ENCODE peak calls at places on chromosomes 6 and 20, in four cellular contexts. One of them, this sample, is unnamed.
A peak's percentile ranks its signal among the peaks of the same experiment; 100 is the strongest.

GRCh38 chr6:76774750-76775396 is 688.4 kb downstream of the HTR1B start:
- DNase-seq in naive thymus-derived CD8-positive, alpha-beta T cell: no peak
- DNase-seq in activated CD8-positive, alpha-beta memory T cell treated with anti-CD3 and anti-CD28 coated beads, Interleukin-2, amount 50 U/mL, for 4 hours: no peak
- DNase-seq in T-helper 9 cell: no peak
- DNase-seq in this sample: no peak

GRCh38 chr6:2914318-2914660 is 11.2 kb upstream of the SERPINB9 start:
- DNase-seq in activated CD8-positive, alpha-beta memory T cell treated with anti-CD3 and anti-CD28 coated beads, Interleukin-2, amount 50 U/mL, for 4 hours: no peak
- DNase-seq in naive thymus-derived CD8-positive, alpha-beta T cell: no peak
- DNase-seq in T-helper 9 cell: no peak
- DNase-seq in this sample: no peak

GRCh38 chr6:48826884-48827701 is 636.0 kb downstream of the MMUT start:
- DNase-seq in activated CD8-positive, alpha-beta memory T cell treated with anti-CD3 and anti-CD28 coated beads, Interleukin-2, amount 50 U/mL, for 4 hours: no peak
- DNase-seq in T-helper 9 cell: no peak
- DNase-seq in naive thymus-derived CD8-positive, alpha-beta T cell: no peak
- DNase-seq in this sample: no peak

GRCh38 chr6:31617010-31617409 is 2.0 kb downstream of the AIF1 start:
- DNase-seq in activated CD8-positive, alpha-beta memory T cell treated with anti-CD3 and anti-CD28 coated beads, Interleukin-2, amount 50 U/mL, for 4 hours: no peak
- DNase-seq in T-helper 9 cell: no peak
- DNase-seq in naive thymus-derived CD8-positive, alpha-beta T cell: no peak
- DNase-seq in this sample: no peak

GRCh38 chr6:145960918-145961604 is 3.1 kb downstream of the SHPRH start:
- DNase-seq in naive thymus-derived CD8-positive, alpha-beta T cell: no peak
- DNase-seq in activated CD8-positive, alpha-beta memory T cell treated with anti-CD3 and anti-CD28 coated beads, Interleukin-2, amount 50 U/mL, for 4 hours: no peak
- DNase-seq in T-helper 9 cell: no peak
- DNase-seq in this sample: no peak

GRCh38 chr6:44942201-44942600 is 385.9 kb upstream of the RUNX2 start:
- DNase-seq in T-helper 9 cell: no peak
- DNase-seq in naive thymus-derived CD8-positive, alpha-beta T cell: no peak
- DNase-seq in activated CD8-positive, alpha-beta memory T cell treated with anti-CD3 and anti-CD28 coated beads, Interleukin-2, amount 50 U/mL, for 4 hours: no peak
- DNase-seq in this sample: no peak

GRCh38 chr20:8150591-8150990 is 18.5 kb downstream of the PLCB1 start:
- DNase-seq in naive thymus-derived CD8-positive, alpha-beta T cell: no peak
- DNase-seq in activated CD8-positive, alpha-beta memory T cell treated with anti-CD3 and anti-CD28 coated beads, Interleukin-2, amount 50 U/mL, for 4 hours: no peak
- DNase-seq in T-helper 9 cell: no peak
- DNase-seq in this sample: no peak

GRCh38 chr6:160247457-160247883 is 11.2 kb downstream of the SLC22A2 start:
- DNase-seq in naive thymus-derived CD8-positive, alpha-beta T cell: no peak
- DNase-seq in activated CD8-positive, alpha-beta memory T cell treated with anti-CD3 and anti-CD28 coated beads, Interleukin-2, amount 50 U/mL, for 4 hours: no peak
- DNase-seq in T-helper 9 cell: no peak
- DNase-seq in this sample: no peak

GRCh38 chr6:147738516-147739187 is 230.2 kb downstream of the SAMD5 start:
- DNase-seq in naive thymus-derived CD8-positive, alpha-beta T cell: no peak
- DNase-seq in activated CD8-positive, alpha-beta memory T cell treated with anti-CD3 and anti-CD28 coated beads, Interleukin-2, amount 50 U/mL, for 4 hours: no peak
- DNase-seq in T-helper 9 cell: no peak
- DNase-seq in this sample: no peak

GRCh38 chr6:24458937-24459336 is 30.4 kb downstream of the GPLD1 start:
- DNase-seq in naive thymus-derived CD8-positive, alpha-beta T cell: no peak
- DNase-seq in activated CD8-positive, alpha-beta memory T cell treated with anti-CD3 and anti-CD28 coated beads, Interleukin-2, amount 50 U/mL, for 4 hours: no peak
- DNase-seq in T-helper 9 cell: no peak
- DNase-seq in this sample: no peak

GRCh38 chr6:89034586-89035251 is 45.8 kb upstream of the PNRC1 start:
- DNase-seq in T-helper 9 cell: no peak
- DNase-seq in activated CD8-positive, alpha-beta memory T cell treated with anti-CD3 and anti-CD28 coated beads, Interleukin-2, amount 50 U/mL, for 4 hours: no peak
- DNase-seq in naive thymus-derived CD8-positive, alpha-beta T cell: no peak
- DNase-seq in this sample: peak; percentile 88

GRCh38 chr20:23257848-23258746 is 92.5 kb upstream of the NXT1 start:
- DNase-seq in naive thymus-derived CD8-positive, alpha-beta T cell: no peak
- DNase-seq in activated CD8-positive, alpha-beta memory T cell treated with anti-CD3 and anti-CD28 coated beads, Interleukin-2, amount 50 U/mL, for 4 hours: no peak
- DNase-seq in T-helper 9 cell: no peak
- DNase-seq in this sample: peak; percentile 55

GRCh38 chr6:166825553-166826145 is 130.7 kb downstream of the RNASET2 start:
- DNase-seq in T-helper 9 cell: no peak
- DNase-seq in naive thymus-derived CD8-positive, alpha-beta T cell: no peak
- DNase-seq in activated CD8-positive, alpha-beta memory T cell treated with anti-CD3 and anti-CD28 coated beads, Interleukin-2, amount 50 U/mL, for 4 hours: no peak
- DNase-seq in this sample: no peak

GRCh38 chr6:116665464-116665863 is 3.1 kb downstream of the ZUP1 start:
- DNase-seq in naive thymus-derived CD8-positive, alpha-beta T cell: no peak
- DNase-seq in activated CD8-positive, alpha-beta memory T cell treated with anti-CD3 and anti-CD28 coated beads, Interleukin-2, amount 50 U/mL, for 4 hours: no peak
- DNase-seq in T-helper 9 cell: no peak
- DNase-seq in this sample: no peak

GRCh38 chr6:13011612-13012146 is 295.1 kb downstream of the PHACTR1 start:
- DNase-seq in activated CD8-positive, alpha-beta memory T cell treated with anti-CD3 and anti-CD28 coated beads, Interleukin-2, amount 50 U/mL, for 4 hours: no peak
- DNase-seq in naive thymus-derived CD8-positive, alpha-beta T cell: no peak
- DNase-seq in T-helper 9 cell: no peak
- DNase-seq in this sample: no peak

GRCh38 chr20:36491901-36492617 is 49.3 kb upstream of the MYL9 start:
- DNase-seq in activated CD8-positive, alpha-beta memory T cell treated with anti-CD3 and anti-CD28 coated beads, Interleukin-2, amount 50 U/mL, for 4 hours: peak; percentile 52
- DNase-seq in naive thymus-derived CD8-positive, alpha-beta T cell: peak; percentile 47
- DNase-seq in T-helper 9 cell: peak; percentile 44
- DNase-seq in this sample: peak; percentile 61

GRCh38 chr20:62294516-62294915 is 8.3 kb upstream of the ADRM1 start:
- DNase-seq in naive thymus-derived CD8-positive, alpha-beta T cell: no peak
- DNase-seq in T-helper 9 cell: no peak
- DNase-seq in activated CD8-positive, alpha-beta memory T cell treated with anti-CD3 and anti-CD28 coated beads, Interleukin-2, amount 50 U/mL, for 4 hours: no peak
- DNase-seq in this sample: no peak

GRCh38 chr6:130376921-130377320 is 11.1 kb downstream of the TMEM200A start:
- DNase-seq in naive thymus-derived CD8-positive, alpha-beta T cell: no peak
- DNase-seq in activated CD8-positive, alpha-beta memory T cell treated with anti-CD3 and anti-CD28 coated beads, Interleukin-2, amount 50 U/mL, for 4 hours: no peak
- DNase-seq in T-helper 9 cell: no peak
- DNase-seq in this sample: no peak

GRCh38 chr6:41712651-41713103 is 22.7 kb downstream of the TFEB start:
- DNase-seq in T-helper 9 cell: no peak
- DNase-seq in activated CD8-positive, alpha-beta memory T cell treated with anti-CD3 and anti-CD28 coated beads, Interleukin-2, amount 50 U/mL, for 4 hours: no peak
- DNase-seq in naive thymus-derived CD8-positive, alpha-beta T cell: no peak
- DNase-seq in this sample: no peak

GRCh38 chr20:33862709-33863403 is 51.7 kb downstream of the CHMP4B start:
- DNase-seq in T-helper 9 cell: peak; percentile 36
- DNase-seq in activated CD8-positive, alpha-beta memory T cell treated with anti-CD3 and anti-CD28 coated beads, Interleukin-2, amount 50 U/mL, for 4 hours: peak; percentile 57
- DNase-seq in naive thymus-derived CD8-positive, alpha-beta T cell: peak; percentile 34
- DNase-seq in this sample: no peak

GRCh38 chr20:19944772-19945459 is 72.2 kb upstream of the NAA20 start:
- DNase-seq in activated CD8-positive, alpha-beta memory T cell treated with anti-CD3 and anti-CD28 coated beads, Interleukin-2, amount 50 U/mL, for 4 hours: no peak
- DNase-seq in T-helper 9 cell: no peak
- DNase-seq in naive thymus-derived CD8-positive, alpha-beta T cell: no peak
- DNase-seq in this sample: no peak

GRCh38 chr6:81876977-81877376 is 124.5 kb upstream of the TENT5A start:
- DNase-seq in T-helper 9 cell: no peak
- DNase-seq in naive thymus-derived CD8-positive, alpha-beta T cell: no peak
- DNase-seq in activated CD8-positive, alpha-beta memory T cell treated with anti-CD3 and anti-CD28 coated beads, Interleukin-2, amount 50 U/mL, for 4 hours: no peak
- DNase-seq in this sample: no peak

GRCh38 chr20:64151634-64152530 is 12.4 kb upstream of the MYT1 start:
- DNase-seq in T-helper 9 cell: no peak
- DNase-seq in activated CD8-positive, alpha-beta memory T cell treated with anti-CD3 and anti-CD28 coated beads, Interleukin-2, amount 50 U/mL, for 4 hours: no peak
- DNase-seq in naive thymus-derived CD8-positive, alpha-beta T cell: no peak
- DNase-seq in this sample: no peak

GRCh38 chr6:67615796-67616195 is 1019.3 kb upstream of the ADGRB3 start:
- DNase-seq in activated CD8-positive, alpha-beta memory T cell treated with anti-CD3 and anti-CD28 coated beads, Interleukin-2, amount 50 U/mL, for 4 hours: no peak
- DNase-seq in naive thymus-derived CD8-positive, alpha-beta T cell: no peak
- DNase-seq in T-helper 9 cell: no peak
- DNase-seq in this sample: no peak

GRCh38 chr6:71197267-71197666 is 91.3 kb upstream of the OGFRL1 start:
- DNase-seq in T-helper 9 cell: no peak
- DNase-seq in activated CD8-positive, alpha-beta memory T cell treated with anti-CD3 and anti-CD28 coated beads, Interleukin-2, amount 50 U/mL, for 4 hours: no peak
- DNase-seq in naive thymus-derived CD8-positive, alpha-beta T cell: no peak
- DNase-seq in this sample: no peak

GRCh38 chr20:46022411-46023147 is 6.4 kb upstream of the SLC12A5 start:
- DNase-seq in activated CD8-positive, alpha-beta memory T cell treated with anti-CD3 and anti-CD28 coated beads, Interleukin-2, amount 50 U/mL, for 4 hours: peak; percentile 81
- DNase-seq in T-helper 9 cell: peak; percentile 76
- DNase-seq in naive thymus-derived CD8-positive, alpha-beta T cell: peak; percentile 60
- DNase-seq in this sample: no peak

GRCh38 chr6:102582569-102582968 is 1189.1 kb downstream of the GRIK2 start:
- DNase-seq in activated CD8-positive, alpha-beta memory T cell treated with anti-CD3 and anti-CD28 coated beads, Interleukin-2, amount 50 U/mL, for 4 hours: no peak
- DNase-seq in T-helper 9 cell: no peak
- DNase-seq in naive thymus-derived CD8-positive, alpha-beta T cell: no peak
- DNase-seq in this sample: no peak

GRCh38 chr20:49276201-49276894 is 1.5 kb downstream of the ZNFX1 start:
- DNase-seq in T-helper 9 cell: peak; percentile 8
- DNase-seq in activated CD8-positive, alpha-beta memory T cell treated with anti-CD3 and anti-CD28 coated beads, Interleukin-2, amount 50 U/mL, for 4 hours: peak; percentile 56
- DNase-seq in naive thymus-derived CD8-positive, alpha-beta T cell: no peak
- DNase-seq in this sample: peak; percentile 77

GRCh38 chr6:125245109-125245508 is 56.7 kb downstream of the HDDC2 start:
- DNase-seq in T-helper 9 cell: no peak
- DNase-seq in naive thymus-derived CD8-positive, alpha-beta T cell: no peak
- DNase-seq in activated CD8-positive, alpha-beta memory T cell treated with anti-CD3 and anti-CD28 coated beads, Interleukin-2, amount 50 U/mL, for 4 hours: no peak
- DNase-seq in this sample: no peak

GRCh38 chr6:170178561-170179477 is 112.1 kb downstream of the DLL1 start:
- DNase-seq in naive thymus-derived CD8-positive, alpha-beta T cell: no peak
- DNase-seq in activated CD8-positive, alpha-beta memory T cell treated with anti-CD3 and anti-CD28 coated beads, Interleukin-2, amount 50 U/mL, for 4 hours: no peak
- DNase-seq in T-helper 9 cell: no peak
- DNase-seq in this sample: no peak

GRCh38 chr6:25872804-25873203 is 1.2 kb downstream of the SLC17A3 start:
- DNase-seq in activated CD8-positive, alpha-beta memory T cell treated with anti-CD3 and anti-CD28 coated beads, Interleukin-2, amount 50 U/mL, for 4 hours: no peak
- DNase-seq in T-helper 9 cell: peak; percentile 19
- DNase-seq in naive thymus-derived CD8-positive, alpha-beta T cell: peak; percentile 28
- DNase-seq in this sample: no peak

This sample was measured in CD14-positive monocyte.